ENCODE peak calls at places on chromosome 20, in four cellular contexts. R, M, F and G are unnamed samples.

GRCh38 chr20:15267935-15268334 is 930.5 kb upstream of the FLRT3 start:
- DNase-seq in R (no peak), M (no peak), F (no peak), G (no peak)

GRCh38 chr20:49765846-49766541 is 46.6 kb upstream of the SLC9A8 start:
- DNase-seq in R (no peak), M (no peak), F (no peak), G (no peak)

GRCh38 chr20:60008130-60008808 is 50.0 kb downstream of the CDH26 start:
- DNase-seq in R (no peak), M (no peak), F (no peak), G (no peak)

GRCh38 chr20:44021186-44021585 is 106.5 kb downstream of the TOX2 start:
- DNase-seq in R (no peak), M (no peak), F (no peak), G (no peak)

GRCh38 chr20:16922834-16923233 is 174.7 kb downstream of the OTOR start:
- DNase-seq in R (peak), M (no peak), F (no peak), G (peak)

GRCh38 chr20:434661-435419 is 26.7 kb downstream of the RBCK1 start:
- DNase-seq in R (no peak), M (no peak), F (no peak), G (no peak)

GRCh38 chr20:46712056-46712636 is 2.7 kb downstream of the SLC2A10 start:
- DNase-seq in R (no peak), M (no peak), F (no peak), G (no peak)

GRCh38 chr20:36273414-36274247 is 32.5 kb upstream of the DLGAP4 start:
- DNase-seq in R (peak), M (peak), F (no peak), G (no peak)

GRCh38 chr20:3670511-3670910 is 7.3 kb upstream of the GFRA4 start:
- DNase-seq in R (peak), M (no peak), F (no peak), G (no peak)

GRCh38 chr20:49573900-49574416 is 6.0 kb upstream of the PTGIS start:
- DNase-seq in R (peak), M (no peak), F (no peak), G (no peak)